ENCODE peak calls at places on chromosomes 7 and 10, in six cellular contexts. P, O, Q, M, A and I are unnamed samples.
A peak's percentile ranks its signal among the peaks of the same experiment; 100 is the strongest.

GRCh38 chr10:75565286-75566251 is 134.1 kb downstream of the LRMDA start:
- DNase-seq in P (no peak), O (no peak), Q (no peak), M (no peak), A (no peak), I (no peak)

GRCh38 chr7:93055543-93056107 is 62.2 kb downstream of the SAMD9 start:
- DNase-seq in P (no peak), O (no peak), Q (no peak), M (peak; percentile 47), A (no peak), I (no peak)

GRCh38 chr10:80413152-80413996 is 5.0 kb downstream of the PRXL2A start:
- DNase-seq in P (no peak), O (no peak), Q (no peak), M (no peak), A (peak; percentile 78), I (no peak)

GRCh38 chr10:12960431-12960898 is 41.0 kb downstream of the CCDC3 start:
- DNase-seq in P (no peak), O (peak; percentile 70), Q (no peak), M (no peak), A (no peak), I (no peak)

GRCh38 chr10:87918254-87918859 is 54.9 kb downstream of the PTEN start:
- DNase-seq in P (no peak), O (no peak), Q (no peak), M (no peak), A (no peak), I (no peak)

GRCh38 chr7:150446288-150446938 is 4.0 kb upstream of the GIMAP8 start:
- DNase-seq in P (no peak), O (no peak), Q (no peak), M (no peak), A (no peak), I (no peak)

GRCh38 chr10:123140164-123140982 is 4.6 kb downstream of the HMX3 start:
- DNase-seq in P (no peak), O (no peak), Q (no peak), M (no peak), A (no peak), I (no peak)

GRCh38 chr10:101050206-101051069 is 11.4 kb upstream of the KAZALD1 start:
- DNase-seq in P (peak; percentile 79), O (peak; percentile 88), Q (peak; percentile 84), M (peak; percentile 34), A (no peak), I (no peak)

GRCh38 chr7:100167912-100168323 is 499 bp downstream of the GAL3ST4 start:
- DNase-seq in P (peak; percentile 28), O (peak; percentile 60), Q (no peak), M (peak; percentile 9), A (no peak), I (peak; percentile 49)

GRCh38 chr7:13829914-13830603 is 159.4 kb downstream of the ETV1 start:
- DNase-seq in P (no peak), O (no peak), Q (no peak), M (peak; percentile 60), A (no peak), I (no peak)

GRCh38 chr7:133853706-133854276 is 273.3 kb upstream of the LRGUK start:
- DNase-seq in P (no peak), O (peak; percentile 35), Q (no peak), M (peak; percentile 95), A (peak; percentile 80), I (no peak)

GRCh38 chr7:138538518-138538917 is 78.5 kb downstream of the TRIM24 start:
- DNase-seq in P (no peak), O (no peak), Q (no peak), M (peak; percentile 42), A (no peak), I (no peak)

GRCh38 chr10:119416855-119417254 is 125.7 kb downstream of the RGS10 start:
- DNase-seq in P (peak; percentile 77), O (peak; percentile 75), Q (peak; percentile 53), M (peak; percentile 48), A (no peak), I (no peak)

GRCh38 chr7:23098029-23098428 is 7.6 kb upstream of the KLHL7 start:
- DNase-seq in P (no peak), O (no peak), Q (no peak), M (no peak), A (no peak), I (no peak)

GRCh38 chr10:100979821-100980272 is 7.5 kb downstream of the MRPL43 start:
- DNase-seq in P (peak; percentile 35), O (no peak), Q (no peak), M (no peak), A (no peak), I (peak; percentile 65)

GRCh38 chr10:131722121-131722520 is 178.7 kb upstream of the PPP2R2D start:
- DNase-seq in P (no peak), O (no peak), Q (no peak), M (no peak), A (no peak), I (no peak)

GRCh38 chr10:79393221-79393923 is 46.1 kb downstream of the PPIF start:
- DNase-seq in P (peak; percentile 36), O (peak; percentile 12), Q (no peak), M (no peak), A (no peak), I (peak; percentile 66)

GRCh38 chr7:117262546-117262945 is 60.3 kb downstream of the WNT2 start:
- DNase-seq in P (no peak), O (no peak), Q (no peak), M (no peak), A (no peak), I (no peak)

GRCh38 chr10:86388119-86388704 is 21.6 kb upstream of the GRID1 start:
- DNase-seq in P (no peak), O (no peak), Q (no peak), M (no peak), A (no peak), I (no peak)

GRCh38 chr10:11415095-11415494 is 196.4 kb downstream of the USP6NL start:
- DNase-seq in P (no peak), O (no peak), Q (no peak), M (no peak), A (no peak), I (no peak)

GRCh38 chr10:11407939-11408338 is 203.5 kb downstream of the USP6NL start:
- DNase-seq in P (no peak), O (no peak), Q (no peak), M (no peak), A (no peak), I (no peak)

GRCh38 chr10:11414314-11415038 is 197.0 kb downstream of the USP6NL start:
- DNase-seq in P (no peak), O (no peak), Q (no peak), M (no peak), A (no peak), I (no peak)

GRCh38 chr10:11409357-11409756 is 202.1 kb downstream of the USP6NL start:
- DNase-seq in P (no peak), O (no peak), Q (no peak), M (no peak), A (no peak), I (no peak)

GRCh38 chr10:11411926-11412545 is 199.4 kb downstream of the USP6NL start:
- DNase-seq in P (no peak), O (no peak), Q (no peak), M (no peak), A (no peak), I (no peak)
- TF ChIP-seq CTCF in P (no peak), O (no peak), Q (peak; percentile 31), M (peak; percentile 13), A (no peak), I (peak; percentile 29)

GRCh38 chr7:158094671-158095256 is 492.9 kb downstream of the PTPRN2 start:
- DNase-seq in P (no peak), O (no peak), Q (no peak), M (no peak), A (no peak), I (peak; percentile 44)

GRCh38 chr7:158097106-158097505 is 490.5 kb downstream of the PTPRN2 start:
- DNase-seq in P (no peak), O (no peak), Q (no peak), M (no peak), A (no peak), I (peak; percentile 63)

GRCh38 chr7:158093156-158093796 is 494.3 kb downstream of the PTPRN2 start:
- DNase-seq in P (no peak), O (no peak), Q (no peak), M (no peak), A (no peak), I (peak; percentile 48)

GRCh38 chr7:158096582-158096981 is 491.0 kb downstream of the PTPRN2 start:
- DNase-seq in P (no peak), O (no peak), Q (no peak), M (no peak), A (peak; percentile 38), I (peak; percentile 48)

GRCh38 chr7:158094046-158094445 is 493.6 kb downstream of the PTPRN2 start:
- DNase-seq in P (no peak), O (no peak), Q (no peak), M (no peak), A (no peak), I (peak; percentile 40)
- TF ChIP-seq CTCF in P (no peak), O (no peak), Q (no peak), M (no peak), A (no peak), I (no peak)

GRCh38 chr7:44375926-44376342 is 50.5 kb upstream of the CAMK2B start:
- DNase-seq in P (no peak), O (no peak), Q (no peak), M (no peak), A (peak; percentile 49), I (peak; percentile 81)

GRCh38 chr7:44377134-44377463 is 51.7 kb upstream of the CAMK2B start:
- DNase-seq in P (no peak), O (no peak), Q (no peak), M (no peak), A (no peak), I (peak; percentile 61)

GRCh38 chr7:44376429-44377133 is 51.2 kb upstream of the CAMK2B start:
- DNase-seq in P (no peak), O (no peak), Q (no peak), M (no peak), A (no peak), I (no peak)

GRCh38 chr7:44374007-44374763 is 48.8 kb upstream of the CAMK2B start:
- DNase-seq in P (no peak), O (no peak), Q (no peak), M (no peak), A (no peak), I (peak; percentile 58)

GRCh38 chr7:44375236-44375699 is 49.9 kb upstream of the CAMK2B start:
- DNase-seq in P (peak; percentile 81), O (no peak), Q (no peak), M (no peak), A (peak; percentile 46), I (peak; percentile 82)
- TF ChIP-seq CTCF in P (peak; percentile 67), O (no peak), Q (peak; percentile 39), M (no peak), A (no peak), I (peak; percentile 41)

GRCh38 chr7:130867581-130868136 is 133.7 kb upstream of the KLF14 start:
- DNase-seq in P (no peak), O (no peak), Q (no peak), M (no peak), A (no peak), I (no peak)

GRCh38 chr7:130867039-130867438 is 133.0 kb upstream of the KLF14 start:
- DNase-seq in P (no peak), O (no peak), Q (no peak), M (no peak), A (no peak), I (no peak)

GRCh38 chr7:130868150-130868549 is 134.1 kb upstream of the KLF14 start:
- DNase-seq in P (no peak), O (peak; percentile 49), Q (no peak), M (no peak), A (no peak), I (no peak)

GRCh38 chr7:130869918-130870317 is 135.9 kb upstream of the KLF14 start:
- DNase-seq in P (no peak), O (no peak), Q (no peak), M (no peak), A (no peak), I (no peak)

GRCh38 chr7:130865408-130866236 is 131.6 kb upstream of the KLF14 start:
- DNase-seq in P (no peak), O (no peak), Q (peak; percentile 35), M (no peak), A (no peak), I (no peak)
- TF ChIP-seq CTCF in P (no peak), O (no peak), Q (no peak), M (peak; percentile 23), A (no peak), I (peak; percentile 8)